ENCODE peak calls at places on chromosomes 5 and 9, in five cellular contexts. X is GM04504, C is mesothelial cell of epicardium, G is BJ, P is HCT116. M is an unnamed sample.

GRCh38 chr5:169299651-169300467 is 1.1 kb downstream of the SLIT3 start:
- DNase-seq in X (no peak), C (no peak), G (no peak), P (no peak), M (no peak)

GRCh38 chr9:121972501-121972981 is 120.6 kb downstream of the TTLL11 start:
- DNase-seq in X (peak), C (no peak), G (no peak), P (peak), M (no peak)

GRCh38 chr5:74767579-74767913 is 497 bp downstream of the NSA2 start:
- DNase-seq in X (no peak), C (no peak), G (no peak), P (peak), M (no peak)

GRCh38 chr5:6766558-6767191 is 53.4 kb downstream of the TENT4A start:
- DNase-seq in X (peak), C (no peak), G (no peak), P (peak), M (peak)

GRCh38 chr9:21017092-21017491 is 14.3 kb downstream of the HACD4 start:
- DNase-seq in X (no peak), C (no peak), G (no peak), P (no peak), M (no peak)

GRCh38 chr5:169374111-169374510 is 73.2 kb upstream of the SLIT3 start:
- DNase-seq in X (no peak), C (no peak), G (no peak), P (no peak), M (no peak)

GRCh38 chr9:137007060-137007815 is 10.9 kb upstream of the CLIC3 start:
- DNase-seq in X (no peak), C (no peak), G (no peak), P (no peak), M (no peak)

GRCh38 chr5:60333103-60333502 is 366.9 kb downstream of the DEPDC1B start:
- DNase-seq in X (no peak), C (no peak), G (no peak), P (no peak), M (no peak)

GRCh38 chr5:67021522-67022316 is 174.9 kb downstream of the CD180 start:
- DNase-seq in X (no peak), C (no peak), G (no peak), P (no peak), M (no peak)

GRCh38 chr5:14367364-14367763 is 214.2 kb upstream of the OTULINL start:
- DNase-seq in X (no peak), C (no peak), G (no peak), P (no peak), M (no peak)

GRCh38 chr5:6274846-6275543 is 103.4 kb downstream of the MED10 start:
- DNase-seq in X (no peak), C (no peak), G (no peak), P (no peak), M (no peak)

GRCh38 chr5:12147513-12147912 is 243.3 kb upstream of the CTNND2 start:
- DNase-seq in X (no peak), C (no peak), G (no peak), P (no peak), M (no peak)

GRCh38 chr9:126700296-126700695 is 86.6 kb downstream of the LMX1B start:
- DNase-seq in X (no peak), C (no peak), G (no peak), P (no peak), M (no peak)

GRCh38 chr9:128845186-128845931 is 15.8 kb upstream of the SPOUT1 start:
- DNase-seq in X (no peak), C (no peak), G (no peak), P (no peak), M (no peak)

GRCh38 chr9:8732367-8733075 is 932.9 kb upstream of the DMAC1 start:
- DNase-seq in X (no peak), C (no peak), G (no peak), P (no peak), M (no peak)

GRCh38 chr9:121944741-121945191 is 148.3 kb downstream of the TTLL11 start:
- DNase-seq in X (peak), C (no peak), G (peak), P (no peak), M (no peak)

GRCh38 chr5:83988293-83988685 is 267.6 kb upstream of the HAPLN1 start:
- DNase-seq in X (no peak), C (no peak), G (no peak), P (no peak), M (no peak)

GRCh38 chr9:124030969-124031451 is 19.4 kb downstream of the LHX2 start:
- DNase-seq in X (no peak), C (no peak), G (peak), P (no peak), M (no peak)

GRCh38 chr5:139764250-139764791 is 31.3 kb upstream of the PSD2 start:
- DNase-seq in X (no peak), C (no peak), G (no peak), P (no peak), M (no peak)

GRCh38 chr5:172276214-172276613 is 7.3 kb downstream of the UBTD2 start:
- DNase-seq in X (no peak), C (no peak), G (no peak), P (no peak), M (no peak)

GRCh38 chr5:177455036-177455660 is 8.5 kb downstream of the PRR7 start:
- DNase-seq in X (no peak), C (peak), G (no peak), P (peak), M (peak)

GRCh38 chr5:94309166-94309565 is 309.2 kb downstream of the KIAA0825 start:
- DNase-seq in X (no peak), C (no peak), G (no peak), P (no peak), M (no peak)

GRCh38 chr5:73447234-73448071 is 1.1 kb downstream of the FOXD1 start:
- DNase-seq in X (no peak), C (peak), G (no peak), P (no peak), M (no peak)

GRCh38 chr5:97297063-97297715 is 114.1 kb upstream of the RIOK2 start:
- DNase-seq in X (peak), C (no peak), G (no peak), P (peak), M (peak)

GRCh38 chr5:58854396-58854795 is 271.5 kb downstream of the RAB3C start:
- DNase-seq in X (no peak), C (no peak), G (no peak), P (no peak), M (no peak)

GRCh38 chr5:31987985-31988710 is 186.0 kb downstream of the GOLPH3 start:
- DNase-seq in X (peak), C (no peak), G (peak), P (peak), M (no peak)

GRCh38 chr5:96065577-96066385 is 104.1 kb upstream of the ELL2 start:
- DNase-seq in X (no peak), C (no peak), G (no peak), P (no peak), M (no peak)

GRCh38 chr9:6616976-6617375 is 28.6 kb downstream of the GLDC start:
- DNase-seq in X (no peak), C (no peak), G (no peak), P (no peak), M (no peak)

GRCh38 chr5:112757468-112758208 is 20.0 kb downstream of the APC start:
- DNase-seq in X (peak), C (no peak), G (no peak), P (peak), M (peak)

GRCh38 chr5:39473156-39473779 is 48.5 kb upstream of the DAB2 start:
- DNase-seq in X (peak), C (no peak), G (peak), P (no peak), M (no peak)

GRCh38 chr5:168012006-168012405 is 279.4 kb upstream of the WWC1 start:
- DNase-seq in X (no peak), C (no peak), G (no peak), P (no peak), M (no peak)

GRCh38 chr5:9799601-9800000 is 169.4 kb upstream of the TAS2R1 start:
- DNase-seq in X (no peak), C (no peak), G (no peak), P (no peak), M (no peak)

GRCh38 chr5:114857951-114858401 is 311.7 kb downstream of the TRIM36 start:
- DNase-seq in X (no peak), C (no peak), G (no peak), P (no peak), M (no peak)

GRCh38 chr5:135645781-135646180 is 67.0 kb upstream of the CXCL14 start:
- DNase-seq in X (no peak), C (no peak), G (no peak), P (no peak), M (no peak)

GRCh38 chr9:87554177-87554940 is 56.7 kb downstream of the DAPK1 start:
- DNase-seq in X (no peak), C (no peak), G (peak), P (no peak), M (no peak)

GRCh38 chr9:137129089-137129455 is 9.9 kb upstream of the GRIN1 start:
- DNase-seq in X (no peak), C (no peak), G (no peak), P (no peak), M (no peak)

GRCh38 chr9:104808030-104808614 is 44.2 kb downstream of the NIPSNAP3B start:
- DNase-seq in X (no peak), C (no peak), G (no peak), P (no peak), M (no peak)

GRCh38 chr5:111187079-111187478 is 37.1 kb upstream of the CAMK4 start:
- DNase-seq in X (no peak), C (no peak), G (no peak), P (no peak), M (no peak)

GRCh38 chr5:54093861-54094260 is 216.5 kb downstream of the ARL15 start:
- DNase-seq in X (no peak), C (no peak), G (no peak), P (no peak), M (no peak)